ENCODE peak calls at places on chromosomes 12 and 14, in nine cellular contexts. N, K, S, M, L, C, T, I and E are unnamed samples.

GRCh38 chr12:130126023-130126432 is 36.2 kb upstream of the FZD10 start:
- DNase-seq in M (no peak), K (no peak), T (no peak), L (no peak), N (no peak), I (peak), C (no peak), S (no peak), E (no peak)

GRCh38 chr12:55842681-55843429 is at the start of gene MMP19:
- DNase-seq in N (no peak), I (no peak), S (no peak), L (no peak), K (no peak), T (no peak), C (no peak), M (no peak), E (peak)

GRCh38 chr12:102169922-102170698 is 27.5 kb downstream of the PMCH start:
- DNase-seq in T (peak), M (no peak), S (no peak), N (no peak), K (peak), L (peak), I (no peak), C (no peak), E (peak)

GRCh38 chr12:17528394-17528793 is 561.6 kb downstream of the RERGL start:
- DNase-seq in N (no peak), C (no peak), L (no peak), I (no peak), S (no peak), M (no peak), T (no peak), K (no peak), E (no peak)

GRCh38 chr12:82647853-82648252 is 38.9 kb upstream of the TMTC2 start:
- DNase-seq in S (no peak), T (no peak), L (no peak), C (no peak), M (no peak), K (no peak), I (no peak), N (no peak), E (no peak)

GRCh38 chr14:69612014-69612758 is 790 bp downstream of the SUSD6 start:
- DNase-seq in T (peak), K (peak), C (peak), I (peak), L (peak), N (peak), M (no peak), S (no peak), E (no peak)

GRCh38 chr12:9325513-9325912 is 117.3 kb upstream of the PZP start:
- DNase-seq in T (no peak), K (no peak), C (no peak), M (no peak), L (no peak), N (no peak), S (no peak), I (no peak), E (no peak)

GRCh38 chr12:50075808-50076170 is 9.4 kb upstream of the SMARCD1 start:
- DNase-seq in I (no peak), K (no peak), L (no peak), T (no peak), C (no peak), S (no peak), N (no peak), M (no peak), E (no peak)

GRCh38 chr14:77043177-77043983 is 14.9 kb upstream of the IRF2BPL start:
- DNase-seq in L (no peak), C (peak), I (no peak), T (peak), M (no peak), K (no peak), N (no peak), S (peak), E (peak)

GRCh38 chr14:81521356-81521755 is 12.3 kb downstream of the SEL1L start:
- DNase-seq in I (no peak), K (no peak), N (no peak), S (no peak), M (no peak), C (no peak), T (no peak), L (no peak), E (peak)

GRCh38 chr14:73188501-73188903 is 48.8 kb upstream of the PAPLN start:
- DNase-seq in N (no peak), S (peak), M (no peak), K (no peak), L (no peak), C (no peak), T (no peak), I (no peak), E (peak)

GRCh38 chr14:35285168-35285990 is 6.8 kb upstream of the PSMA6 start:
- DNase-seq in T (peak), S (no peak), I (no peak), M (no peak), K (no peak), C (no peak), N (no peak), L (no peak), E (no peak)

GRCh38 chr14:54291491-54292191 is 105.2 kb upstream of the CDKN3 start:
- DNase-seq in K (peak), I (no peak), T (no peak), C (no peak), S (no peak), M (no peak), L (no peak), N (no peak), E (peak)

GRCh38 chr12:122867701-122868461 is 28.0 kb downstream of the VPS37B start:
- DNase-seq in T (no peak), S (no peak), M (no peak), K (no peak), I (peak), L (peak), N (peak), C (peak), E (no peak)

GRCh38 chr14:57066887-57067513 is 201.7 kb downstream of the EXOC5 start:
- DNase-seq in C (no peak), L (peak), N (peak), T (no peak), I (no peak), S (no peak), M (peak), K (no peak), E (peak)

GRCh38 chr12:76144253-76144564 is 59.7 kb upstream of the NAP1L1 start:
- DNase-seq in C (peak), T (no peak), N (no peak), K (peak), L (no peak), I (no peak), S (no peak), M (no peak), E (peak)

GRCh38 chr12:13839937-13840336 is 141.5 kb downstream of the GRIN2B start:
- DNase-seq in I (no peak), N (no peak), M (no peak), T (no peak), L (no peak), C (no peak), K (no peak), S (no peak), E (no peak)

GRCh38 chr12:73815072-73815660 is 722.5 kb upstream of the ATXN7L3B start:
- DNase-seq in I (no peak), L (no peak), M (no peak), T (no peak), K (no peak), C (no peak), N (no peak), S (no peak), E (no peak)

GRCh38 chr12:132593938-132594358 is 16.4 kb downstream of the LRCOL1 start:
- DNase-seq in M (peak), T (peak), K (no peak), S (peak), I (peak), L (peak), C (peak), N (peak), E (peak)

GRCh38 chr12:62933871-62934798 is 815 bp downstream of the PPM1H start:
- DNase-seq in M (no peak), L (peak), T (peak), K (no peak), I (peak), C (no peak), S (no peak), N (peak), E (peak)

GRCh38 chr14:70921669-70922068 is 14.4 kb downstream of the PCNX1 start:
- DNase-seq in M (no peak), C (no peak), K (no peak), N (no peak), S (no peak), L (no peak), I (no peak), T (peak), E (peak)

GRCh38 chr12:72957454-72957853 is 685.3 kb downstream of the TRHDE start:
- DNase-seq in C (no peak), S (no peak), N (no peak), I (no peak), T (no peak), K (no peak), M (no peak), L (no peak), E (no peak)

GRCh38 chr12:104526320-104526719 is 69.6 kb downstream of the CHST11 start:
- DNase-seq in T (no peak), M (no peak), K (no peak), L (peak), S (no peak), C (no peak), N (peak), I (no peak), E (no peak)

GRCh38 chr12:21073129-21073528 is 57.9 kb upstream of the SLCO1B1 start:
- DNase-seq in S (no peak), L (no peak), I (no peak), T (no peak), K (no peak), M (no peak), N (no peak), C (no peak), E (no peak)

GRCh38 chr12:4107436-4107878 is 166.1 kb upstream of the CCND2 start:
- DNase-seq in T (peak), M (no peak), N (peak), K (no peak), S (peak), I (no peak), L (peak), C (peak), E (peak)